ENCODE peak calls at places on chromosomes 4 and X, in nine cellular contexts. T is right atrium auricular region, N is left ventricle myocardium inferior, U is cardiac muscle cell, X is upper lobe of left lung, L is IMR-90, J is lung, V is MM.1S, C is A549. O is an unnamed sample.
A peak's percentile ranks its signal among the peaks of the same experiment; 100 is the strongest.

GRCh38 chr4:5773271-5773555 is 62.2 kb downstream of the EVC start:
- DNase-seq in V (no peak), L (peak; percentile 82), J (no peak), T (no peak), N (no peak), X (no peak), U (no peak), C (no peak), O (no peak)

GRCh38 chr4:187993827-187994226 is 1.7 kb upstream of the ZFP42 start:
- DNase-seq in C (no peak), J (no peak), V (no peak), X (no peak), L (peak; percentile 16), N (no peak), U (peak; percentile 6), T (no peak), O (no peak)

GRCh38 chr4:143281507-143282169 is 55.0 kb upstream of the GAB1 start:
- DNase-seq in X (no peak), T (no peak), J (no peak), C (no peak), N (no peak), L (peak; percentile 30), V (peak; percentile 33), U (no peak), O (no peak)

GRCh38 chrX:10159069-10159468 is 2.3 kb downstream of the CLCN4 start:
- DNase-seq in C (no peak), J (no peak), L (no peak), V (no peak), T (no peak), X (no peak), N (no peak), U (no peak), O (no peak)

GRCh38 chr4:112523764-112524505 is 8.0 kb upstream of the NEUROG2 start:
- DNase-seq in U (peak; percentile 29), X (peak; percentile 94), J (peak; percentile 47), L (no peak), T (no peak), V (peak; percentile 94), C (peak; percentile 30), N (peak; percentile 36), O (peak; percentile 65)

GRCh38 chrX:69031971-69032391 is 133.3 kb downstream of the PJA1 start:
- DNase-seq in C (no peak), N (no peak), J (peak; percentile 21), L (peak; percentile 50), V (no peak), X (no peak), U (peak; percentile 42), T (no peak), O (no peak)

GRCh38 chrX:38804481-38805293 is 3.4 kb downstream of the MID1IP1 start:
- DNase-seq in J (peak; percentile 32), X (peak; percentile 86), T (no peak), N (peak; percentile 33), V (peak; percentile 29), U (peak; percentile 42), L (no peak), C (peak; percentile 7), O (no peak)

GRCh38 chr4:73970945-73971344 is 10.9 kb downstream of the PF4 start:
- DNase-seq in X (no peak), L (no peak), T (no peak), C (no peak), J (no peak), N (no peak), U (no peak), V (no peak), O (no peak)

GRCh38 chrX:17792842-17793241 is 55.5 kb downstream of the SCML1 start:
- DNase-seq in C (no peak), T (no peak), L (no peak), X (no peak), V (no peak), N (no peak), J (no peak), U (no peak), O (no peak)

GRCh38 chrX:151478052-151478451 is 81.0 kb downstream of the VMA21 start:
- DNase-seq in N (no peak), U (no peak), L (no peak), J (no peak), V (no peak), T (no peak), X (no peak), C (no peak), O (no peak)

GRCh38 chr4:152691761-152692160 is 12.0 kb upstream of the TMEM154 start:
- DNase-seq in U (no peak), X (no peak), T (no peak), C (no peak), V (no peak), J (no peak), L (no peak), N (no peak), O (no peak)

GRCh38 chr4:19402666-19403065 is 849.0 kb upstream of the SLIT2 start:
- DNase-seq in J (no peak), T (no peak), V (no peak), N (no peak), L (peak; percentile 47), C (no peak), U (no peak), X (no peak), O (no peak)

GRCh38 chr4:24984602-24985532 is 45.9 kb downstream of the LGI2 start:
- DNase-seq in X (no peak), N (no peak), V (no peak), U (no peak), J (no peak), C (no peak), L (no peak), T (no peak), O (no peak)

GRCh38 chr4:118076958-118077766 is 42.9 kb downstream of the NDST3 start:
- DNase-seq in T (no peak), N (no peak), V (peak; percentile 42), J (no peak), L (peak; percentile 34), C (peak; percentile 1), U (peak; percentile 57), X (no peak), O (no peak)

GRCh38 chr4:44100456-44100855 is 348.2 kb downstream of the KCTD8 start:
- DNase-seq in C (no peak), T (no peak), X (no peak), J (no peak), L (no peak), N (no peak), U (no peak), V (no peak), O (no peak)

GRCh38 chr4:139018971-139019758 is 3.6 kb downstream of the NOCT start:
- DNase-seq in U (no peak), X (no peak), N (no peak), C (no peak), J (no peak), V (no peak), T (no peak), L (peak; percentile 85), O (no peak)

GRCh38 chr4:168852933-168853713 is 156.9 kb downstream of the CBR4 start:
- DNase-seq in L (no peak), N (no peak), C (no peak), V (peak; percentile 84), T (no peak), X (no peak), U (no peak), J (no peak), O (no peak)

GRCh38 chr4:6884341-6884870 is 25.2 kb upstream of the TBC1D14 start:
- DNase-seq in L (peak; percentile 15), J (no peak), V (no peak), C (no peak), T (peak; percentile 30), U (no peak), X (no peak), N (no peak), O (no peak)

GRCh38 chrX:79325263-79325958 is 41.7 kb downstream of the ITM2A start:
- DNase-seq in J (peak; percentile 31), U (no peak), X (no peak), N (no peak), T (no peak), C (no peak), V (peak; percentile 48), L (no peak), O (peak; percentile 44)

GRCh38 chrX:45709381-45709780 is 508.7 kb upstream of the DIPK2B start:
- DNase-seq in T (no peak), L (peak; percentile 44), J (no peak), X (no peak), C (no peak), U (no peak), V (no peak), N (no peak), O (no peak)

GRCh38 chr4:3239998-3240920 is 8.7 kb upstream of the MSANTD1 start:
- DNase-seq in V (no peak), X (peak; percentile 74), N (no peak), L (no peak), J (no peak), C (no peak), U (no peak), T (no peak), O (no peak)

GRCh38 chr4:154989511-154989910 is 208.4 kb downstream of the RBM46 start:
- DNase-seq in X (no peak), N (no peak), U (no peak), C (no peak), T (no peak), J (no peak), L (no peak), V (no peak), O (no peak)
- TF ChIP-seq CTCF in X (no peak), N (no peak), U (no peak), C (no peak), T (no peak), J (no peak), L (no peak), V (no peak), O (no peak)

GRCh38 chr4:157996598-157996997 is 176.2 kb downstream of the GASK1B start:
- DNase-seq in J (no peak), C (no peak), N (no peak), U (no peak), T (no peak), L (no peak), X (no peak), V (no peak), O (no peak)
- H3K27ac ChIP-seq in J (no peak overlapping the region), C (no peak overlapping the region), N (peak overlapping the region; percentile 33), U (no peak overlapping the region), T (no peak overlapping the region), L (peak overlapping the region; percentile 32), X (no peak overlapping the region), V (no peak overlapping the region), O (no peak overlapping the region)

GRCh38 chrX:155881158-155881993 is at the start of gene VAMP7:
- DNase-seq in N (peak; percentile 85), T (peak; percentile 86), C (peak; percentile 56), X (peak; percentile 92), L (peak; percentile 84), J (peak; percentile 86), V (peak; percentile 88), U (peak; percentile 90), O (peak; percentile 71)
- H3K9me3 ChIP-seq in N (no peaks in the 10 kb centered on the region), T (no peaks in the 10 kb centered on the region), C (no peaks in the 10 kb centered on the region), X (no peaks in the 10 kb centered on the region), L (no peaks in the 10 kb centered on the region), J (peaks cover 5% of the 10 kb centered on the region), V (no peaks in the 10 kb centered on the region), U (no peaks in the 10 kb centered on the region), O (no peaks in the 10 kb centered on the region)

DNA sequence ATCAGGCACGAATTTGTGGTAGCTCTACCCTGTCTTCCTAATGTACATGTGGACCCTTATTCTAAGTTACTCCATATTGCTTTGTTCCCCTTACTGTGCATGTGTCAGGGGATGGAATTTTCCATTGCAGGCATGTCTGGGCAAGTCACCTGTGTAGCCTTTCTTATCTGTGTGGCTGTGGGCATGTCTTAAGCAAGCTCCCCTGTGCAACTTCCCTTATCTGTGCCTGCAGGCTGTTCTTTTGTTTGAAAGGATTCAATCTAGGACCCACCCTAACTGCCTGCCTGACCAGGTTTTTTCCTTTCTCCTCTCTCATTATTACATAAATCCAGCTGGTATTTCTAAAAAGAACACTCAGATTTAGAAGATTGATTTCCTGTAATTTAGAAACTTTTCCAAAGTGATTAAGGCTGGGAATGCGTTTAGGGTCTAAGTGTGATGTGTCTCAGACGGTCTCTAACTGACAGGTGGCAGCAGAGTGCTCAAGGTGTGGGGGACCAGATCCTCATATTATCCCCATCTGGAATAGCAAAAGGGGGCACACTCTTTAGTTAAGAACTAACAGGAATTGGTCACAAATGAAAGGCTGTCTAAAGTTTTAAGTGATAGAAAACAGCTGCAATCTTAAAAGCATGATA is 198.9 kb upstream of the PPP1R2C start:
- DNase-seq in T (no peak), V (no peak), X (no peak), N (no peak), C (no peak), L (no peak), J (no peak), U (no peak), O (no peak)
- TF ChIP-seq CTCF in T (no peak), V (no peak), X (no peak), N (no peak), C (no peak), L (no peak), J (no peak), U (no peak), O (no peak)